ENCODE peak calls at places on chromosomes 6 and 20, in five cellular contexts. One of them, this sample, is unnamed.

GRCh38 chr20:36094497-36094896 is 60.0 kb upstream of the EPB41L1 start:
- DNase-seq in GM12878: no peak
- DNase-seq in K562: no peak
- DNase-seq in HCT116: no peak
- DNase-seq in H1: no peak
- DNase-seq in this sample: no peak

GRCh38 chr6:159979136-159979874 is 10.4 kb downstream of the IGF2R start:
- DNase-seq in GM12878: peak
- DNase-seq in HCT116: no peak
- DNase-seq in K562: peak
- DNase-seq in H1: no peak
- DNase-seq in this sample: peak

GRCh38 chr20:54624701-54625472 is 149.5 kb downstream of the DOK5 start:
- DNase-seq in GM12878: no peak
- DNase-seq in K562: no peak
- DNase-seq in HCT116: no peak
- DNase-seq in H1: no peak
- DNase-seq in this sample: no peak

GRCh38 chr20:7090001-7090400 is 322.5 kb downstream of the BMP2 start:
- DNase-seq in HCT116: no peak
- DNase-seq in K562: no peak
- DNase-seq in GM12878: no peak
- DNase-seq in H1: no peak
- DNase-seq in this sample: no peak

GRCh38 chr6:5996701-5997419 is 9.9 kb downstream of the NRN1 start:
- DNase-seq in HCT116: no peak
- DNase-seq in GM12878: no peak
- DNase-seq in K562: no peak
- DNase-seq in H1: peak
- DNase-seq in this sample: no peak

GRCh38 chr6:38191418-38191817 is 371.9 kb downstream of the ZFAND3 start:
- DNase-seq in GM12878: no peak
- DNase-seq in K562: no peak
- DNase-seq in H1: peak
- DNase-seq in HCT116: no peak
- DNase-seq in this sample: no peak

GRCh38 chr20:55095745-55096450 is 620.5 kb downstream of the DOK5 start:
- DNase-seq in GM12878: no peak
- DNase-seq in HCT116: no peak
- DNase-seq in H1: no peak
- DNase-seq in K562: no peak
- DNase-seq in this sample: no peak

GRCh38 chr6:710601-711571 is 17.9 kb upstream of the EXOC2 start:
- DNase-seq in K562: peak
- DNase-seq in HCT116: no peak
- DNase-seq in H1: peak
- DNase-seq in GM12878: peak
- DNase-seq in this sample: no peak

GRCh38 chr20:1328680-1329330 is at the start of gene SDCBP2:
- DNase-seq in GM12878: no peak
- DNase-seq in K562: no peak
- DNase-seq in H1: peak
- DNase-seq in HCT116: peak
- DNase-seq in this sample: no peak

GRCh38 chr6:6610031-6610591 is 21.6 kb downstream of the LY86 start:
- DNase-seq in H1: no peak
- DNase-seq in GM12878: peak
- DNase-seq in HCT116: no peak
- DNase-seq in K562: no peak
- DNase-seq in this sample: no peak

GRCh38 chr6:100105919-100106318 is 111.9 kb upstream of the MCHR2 start:
- DNase-seq in GM12878: no peak
- DNase-seq in H1: no peak
- DNase-seq in K562: no peak
- DNase-seq in HCT116: no peak
- DNase-seq in this sample: no peak

GRCh38 chr20:35515949-35516645 is 13.4 kb downstream of the C20orf173 start:
- DNase-seq in K562: peak
- DNase-seq in H1: no peak
- DNase-seq in GM12878: no peak
- DNase-seq in HCT116: peak
- DNase-seq in this sample: no peak

GRCh38 chr6:73803562-73804221 is 107.7 kb downstream of the CD109 start:
- DNase-seq in HCT116: peak
- DNase-seq in K562: peak
- DNase-seq in GM12878: no peak
- DNase-seq in H1: peak
- DNase-seq in this sample: peak

GRCh38 chr6:73801652-73802268 is 105.8 kb downstream of the CD109 start:
- DNase-seq in GM12878: no peak
- DNase-seq in H1: no peak
- DNase-seq in HCT116: no peak
- DNase-seq in K562: no peak
- DNase-seq in this sample: no peak

GRCh38 chr6:73798592-73798991 is 102.6 kb downstream of the CD109 start:
- DNase-seq in K562: no peak
- DNase-seq in HCT116: peak
- DNase-seq in GM12878: no peak
- DNase-seq in H1: no peak
- DNase-seq in this sample: peak

GRCh38 chr6:73800997-73801396 is 105.0 kb downstream of the CD109 start:
- DNase-seq in GM12878: no peak
- DNase-seq in HCT116: no peak
- DNase-seq in K562: no peak
- DNase-seq in H1: no peak
- DNase-seq in this sample: no peak

DNA sequence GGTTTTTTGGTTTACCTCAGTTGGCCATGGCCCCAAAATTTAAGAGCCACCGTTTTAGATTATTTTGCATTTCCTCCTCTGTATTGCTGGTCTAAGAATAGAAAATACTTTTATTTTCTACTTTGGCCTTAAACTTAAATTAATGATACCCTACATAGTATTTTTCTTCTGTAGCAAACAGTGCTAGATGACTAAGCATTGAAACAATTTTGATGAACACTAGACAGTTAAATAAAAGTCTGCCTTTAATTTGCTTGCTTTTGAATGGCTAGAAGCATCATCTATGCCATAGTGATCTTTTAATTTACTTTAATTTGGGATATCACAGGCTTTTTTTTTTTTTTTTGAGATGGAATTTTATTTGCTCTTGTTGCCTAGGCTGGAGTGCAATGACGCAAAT is 106.4 kb downstream of the CD109 start:
- DNase-seq in K562: no peak
- DNase-seq in H1: no peak
- DNase-seq in HCT116: no peak
- DNase-seq in GM12878: no peak
- DNase-seq in this sample: no peak
- TF ChIP-seq SRF in K562: no peak
- TF ChIP-seq SRF in H1: no peak
- TF ChIP-seq SRF in HCT116: no peak
- TF ChIP-seq SRF in GM12878: no peak
- TF ChIP-seq SRF in this sample: no peak

GRCh38 chr6:28137458-28138020 is 4.1 kb upstream of the ZKSCAN8 start:
- DNase-seq in H1: no peak
- DNase-seq in GM12878: peak
- DNase-seq in K562: peak
- DNase-seq in HCT116: no peak
- DNase-seq in this sample: no peak
- TF ChIP-seq SRF in H1: no peak
- TF ChIP-seq SRF in GM12878: no peak
- TF ChIP-seq SRF in K562: no peak
- TF ChIP-seq SRF in HCT116: no peak
- TF ChIP-seq SRF in this sample: no peak

GRCh38 chr6:122401104-122401503 is 1.7 kb downstream of the HSF2 start:
- DNase-seq in H1: no peak
- DNase-seq in GM12878: no peak
- DNase-seq in HCT116: no peak
- DNase-seq in K562: no peak
- DNase-seq in this sample: no peak
- TF ChIP-seq SRF in H1: no peak
- TF ChIP-seq SRF in GM12878: no peak
- TF ChIP-seq SRF in HCT116: no peak
- TF ChIP-seq SRF in K562: no peak
- TF ChIP-seq SRF in this sample: no peak

GRCh38 chr6:136598048-136598447 is 47.8 kb upstream of the MAP7 start:
- DNase-seq in GM12878: no peak
- DNase-seq in K562: no peak
- DNase-seq in H1: no peak
- DNase-seq in HCT116: no peak
- DNase-seq in this sample: no peak

GRCh38 chr6:136592930-136593673 is 42.9 kb upstream of the MAP7 start:
- DNase-seq in H1: no peak
- DNase-seq in K562: no peak
- DNase-seq in GM12878: no peak
- DNase-seq in HCT116: no peak
- DNase-seq in this sample: no peak

GRCh38 chr6:136594671-136595070 is 44.4 kb upstream of the MAP7 start:
- DNase-seq in K562: no peak
- DNase-seq in GM12878: no peak
- DNase-seq in H1: no peak
- DNase-seq in HCT116: no peak
- DNase-seq in this sample: no peak

GRCh38 chr6:136591617-136592016 is 41.4 kb upstream of the MAP7 start:
- DNase-seq in GM12878: no peak
- DNase-seq in K562: no peak
- DNase-seq in HCT116: no peak
- DNase-seq in H1: no peak
- DNase-seq in this sample: no peak

GRCh38 chr6:136593748-136594490 is 43.7 kb upstream of the MAP7 start:
- DNase-seq in GM12878: peak
- DNase-seq in HCT116: peak
- DNase-seq in K562: no peak
- DNase-seq in H1: no peak
- DNase-seq in this sample: peak
- TF ChIP-seq SRF in GM12878: no peak
- TF ChIP-seq SRF in HCT116: no peak
- TF ChIP-seq SRF in K562: no peak
- TF ChIP-seq SRF in H1: no peak
- TF ChIP-seq SRF in this sample: no peak

GRCh38 chr6:164817662-164818061 is 491.7 kb downstream of the C6orf118 start:
- DNase-seq in H1: no peak
- DNase-seq in HCT116: no peak
- DNase-seq in K562: no peak
- DNase-seq in GM12878: no peak
- DNase-seq in this sample: no peak
- TF ChIP-seq SRF in H1: no peak
- TF ChIP-seq SRF in HCT116: no peak
- TF ChIP-seq SRF in K562: no peak
- TF ChIP-seq SRF in GM12878: no peak
- TF ChIP-seq SRF in this sample: no peak

GRCh38 chr20:23152308-23152892 is 66.3 kb upstream of the CD93 start:
- DNase-seq in HCT116: no peak
- DNase-seq in K562: peak
- DNase-seq in H1: peak
- DNase-seq in GM12878: no peak
- DNase-seq in this sample: peak
- TF ChIP-seq SRF in HCT116: no peak
- TF ChIP-seq SRF in K562: no peak
- TF ChIP-seq SRF in H1: no peak
- TF ChIP-seq SRF in GM12878: no peak
- TF ChIP-seq SRF in this sample: no peak